ENCODE peak calls at places on chromosomes 5 and 9, in six cellular contexts. M is EH, C is astrocyte of the spinal cord, H is mesenchymal stem cell, D is DMS153, Y is NCI-H1436. G is an unnamed sample.

GRCh38 chr9:134964271-134964670 is 46.6 kb upstream of the FCN1 start:
- DNase-seq in M (no peak), C (no peak), H (no peak), D (no peak), Y (no peak), G (no peak)

GRCh38 chr5:164013077-164013670 is 507.8 kb downstream of the MAT2B start:
- DNase-seq in M (peak), C (peak), H (peak), D (peak), Y (peak), G (peak)

GRCh38 chr9:5884191-5884590 is 6.5 kb upstream of the MLANA start:
- DNase-seq in M (no peak), C (no peak), H (no peak), D (no peak), Y (no peak), G (no peak)

GRCh38 chr5:178338126-178338749 is 105.6 kb upstream of the PHYKPL start:
- DNase-seq in M (no peak), C (no peak), H (no peak), D (no peak), Y (no peak), G (no peak)

GRCh38 chr9:130990362-130991226 is 18.4 kb upstream of the LAMC3 start:
- DNase-seq in M (no peak), C (no peak), H (no peak), D (no peak), Y (no peak), G (no peak)

GRCh38 chr9:17135578-17135904 is 701 bp downstream of the CNTLN start:
- DNase-seq in M (no peak), C (no peak), H (no peak), D (no peak), Y (no peak), G (no peak)

GRCh38 chr9:135480071-135480941 is 724 bp downstream of the PPP1R26 start:
- DNase-seq in M (peak), C (no peak), H (peak), D (no peak), Y (no peak), G (peak)

GRCh38 chr5:153831976-153832375 is 206.7 kb downstream of the FAM114A2 start:
- DNase-seq in M (peak), C (peak), H (peak), D (no peak), Y (no peak), G (no peak)

GRCh38 chr9:70923941-70924340 is 197.5 kb downstream of the TRPM3 start:
- DNase-seq in M (peak), C (no peak), H (no peak), D (no peak), Y (no peak), G (no peak)

G was measured in NCI-H345.